ENCODE peak calls at places on chromosomes 16 and 17, in ten cellular contexts. One of them, this sample, is unnamed.

GRCh38 chr16:15807603-15808009 is 49.2 kb downstream of the MYH11 start:
- DNase-seq in fibroblast of the aortic adventitia: peak; percentile 19
- DNase-seq in astrocyte of the cerebellum: peak; percentile 12
- DNase-seq in AML-193: no peak
- DNase-seq in ovary: peak; percentile 40
- DNase-seq in tibial artery: peak; percentile 95
- DNase-seq in iPS-NIHi11: peak; percentile 38
- DNase-seq in pancreas: no peak
- DNase-seq in putamen: no peak
- DNase-seq in hippocampal formation: no peak
- DNase-seq in this sample: peak; percentile 17

GRCh38 chr16:1615761-1616160 is 3.6 kb downstream of the CRAMP1 start:
- DNase-seq in fibroblast of the aortic adventitia: peak; percentile 7
- DNase-seq in astrocyte of the cerebellum: no peak
- DNase-seq in AML-193: no peak
- DNase-seq in ovary: no peak
- DNase-seq in tibial artery: no peak
- DNase-seq in iPS-NIHi11: no peak
- DNase-seq in pancreas: no peak
- DNase-seq in putamen: no peak
- DNase-seq in hippocampal formation: no peak
- DNase-seq in this sample: no peak

GRCh38 chr16:10386517-10387377 is 886 bp downstream of the ATF7IP2 start:
- DNase-seq in fibroblast of the aortic adventitia: peak; percentile 6
- DNase-seq in astrocyte of the cerebellum: no peak
- DNase-seq in AML-193: peak; percentile 19
- DNase-seq in ovary: no peak
- DNase-seq in tibial artery: no peak
- DNase-seq in iPS-NIHi11: no peak
- DNase-seq in pancreas: no peak
- DNase-seq in putamen: no peak
- DNase-seq in hippocampal formation: no peak
- DNase-seq in this sample: no peak

GRCh38 chr16:12470311-12471229 is 333.1 kb downstream of the CPPED1 start:
- DNase-seq in fibroblast of the aortic adventitia: no peak
- DNase-seq in astrocyte of the cerebellum: peak; percentile 49
- DNase-seq in AML-193: no peak
- DNase-seq in ovary: peak; percentile 72
- DNase-seq in tibial artery: peak; percentile 75
- DNase-seq in iPS-NIHi11: no peak
- DNase-seq in pancreas: no peak
- DNase-seq in putamen: no peak
- DNase-seq in hippocampal formation: no peak
- DNase-seq in this sample: no peak

GRCh38 chr17:1068356-1068755 is 71.4 kb downstream of the TIMM22 start:
- DNase-seq in fibroblast of the aortic adventitia: no peak
- DNase-seq in astrocyte of the cerebellum: no peak
- DNase-seq in AML-193: no peak
- DNase-seq in ovary: no peak
- DNase-seq in tibial artery: no peak
- DNase-seq in iPS-NIHi11: no peak
- DNase-seq in pancreas: peak; percentile 19
- DNase-seq in putamen: no peak
- DNase-seq in hippocampal formation: no peak
- DNase-seq in this sample: no peak

GRCh38 chr17:48228720-48229119 is 121.2 kb downstream of the SNX11 start:
- DNase-seq in fibroblast of the aortic adventitia: no peak
- DNase-seq in astrocyte of the cerebellum: no peak
- DNase-seq in AML-193: no peak
- DNase-seq in ovary: no peak
- DNase-seq in tibial artery: no peak
- DNase-seq in iPS-NIHi11: peak; percentile 63
- DNase-seq in pancreas: no peak
- DNase-seq in putamen: no peak
- DNase-seq in hippocampal formation: no peak
- DNase-seq in this sample: no peak

GRCh38 chr16:17572145-17572544 is 101.4 kb upstream of the XYLT1 start:
- DNase-seq in fibroblast of the aortic adventitia: no peak
- DNase-seq in astrocyte of the cerebellum: no peak
- DNase-seq in AML-193: no peak
- DNase-seq in ovary: no peak
- DNase-seq in tibial artery: no peak
- DNase-seq in iPS-NIHi11: no peak
- DNase-seq in pancreas: no peak
- DNase-seq in putamen: no peak
- DNase-seq in hippocampal formation: no peak
- DNase-seq in this sample: no peak

GRCh38 chr16:67654069-67654911 is 5.8 kb downstream of the ACD start:
- DNase-seq in fibroblast of the aortic adventitia: no peak
- DNase-seq in astrocyte of the cerebellum: no peak
- DNase-seq in AML-193: no peak
- DNase-seq in ovary: no peak
- DNase-seq in tibial artery: no peak
- DNase-seq in iPS-NIHi11: no peak
- DNase-seq in pancreas: peak; percentile 72
- DNase-seq in putamen: no peak
- DNase-seq in hippocampal formation: no peak
- DNase-seq in this sample: no peak

GRCh38 chr16:13148836-13149235 is 247.4 kb downstream of the SHISA9 start:
- DNase-seq in fibroblast of the aortic adventitia: no peak
- DNase-seq in astrocyte of the cerebellum: no peak
- DNase-seq in AML-193: no peak
- DNase-seq in ovary: no peak
- DNase-seq in tibial artery: no peak
- DNase-seq in iPS-NIHi11: no peak
- DNase-seq in pancreas: no peak
- DNase-seq in putamen: peak; percentile 71
- DNase-seq in hippocampal formation: no peak
- DNase-seq in this sample: no peak

GRCh38 chr17:29593546-29594440 is 861 bp downstream of the ANKRD13B start:
- DNase-seq in fibroblast of the aortic adventitia: no peak
- DNase-seq in astrocyte of the cerebellum: no peak
- DNase-seq in AML-193: peak; percentile 30
- DNase-seq in ovary: peak; percentile 42
- DNase-seq in tibial artery: no peak
- DNase-seq in iPS-NIHi11: peak; percentile 50
- DNase-seq in pancreas: peak; percentile 75
- DNase-seq in putamen: no peak
- DNase-seq in hippocampal formation: no peak
- DNase-seq in this sample: peak; percentile 23

GRCh38 chr17:18026408-18026776 is 12.6 kb downstream of the ATPAF2 start:
- DNase-seq in fibroblast of the aortic adventitia: peak; percentile 58
- DNase-seq in astrocyte of the cerebellum: peak; percentile 50
- DNase-seq in AML-193: no peak
- DNase-seq in ovary: no peak
- DNase-seq in tibial artery: peak; percentile 54
- DNase-seq in iPS-NIHi11: no peak
- DNase-seq in pancreas: no peak
- DNase-seq in putamen: peak; percentile 44
- DNase-seq in hippocampal formation: no peak
- DNase-seq in this sample: no peak

GRCh38 chr17:82723169-82723807 is 6.8 kb downstream of the FN3KRP start:
- DNase-seq in fibroblast of the aortic adventitia: no peak
- DNase-seq in astrocyte of the cerebellum: no peak
- DNase-seq in AML-193: no peak
- DNase-seq in ovary: no peak
- DNase-seq in tibial artery: no peak
- DNase-seq in iPS-NIHi11: no peak
- DNase-seq in pancreas: peak; percentile 21
- DNase-seq in putamen: no peak
- DNase-seq in hippocampal formation: no peak
- DNase-seq in this sample: no peak

GRCh38 chr17:14302421-14303099 is 1.7 kb downstream of the HS3ST3B1 start:
- DNase-seq in fibroblast of the aortic adventitia: peak; percentile 83
- DNase-seq in astrocyte of the cerebellum: peak; percentile 49
- DNase-seq in AML-193: peak; percentile 2
- DNase-seq in ovary: peak; percentile 79
- DNase-seq in tibial artery: peak; percentile 78
- DNase-seq in iPS-NIHi11: peak; percentile 65
- DNase-seq in pancreas: peak; percentile 94
- DNase-seq in putamen: peak; percentile 35
- DNase-seq in hippocampal formation: peak; percentile 36
- DNase-seq in this sample: peak; percentile 81

GRCh38 chr17:36777118-36777517 is 160.2 kb upstream of the LHX1 start:
- DNase-seq in fibroblast of the aortic adventitia: peak; percentile 5
- DNase-seq in astrocyte of the cerebellum: peak; percentile 2
- DNase-seq in AML-193: no peak
- DNase-seq in ovary: no peak
- DNase-seq in tibial artery: peak; percentile 7
- DNase-seq in iPS-NIHi11: peak; percentile 74
- DNase-seq in pancreas: no peak
- DNase-seq in putamen: no peak
- DNase-seq in hippocampal formation: no peak
- DNase-seq in this sample: no peak